ENCODE peak calls at places on chromosomes 6 and 20, in six cellular contexts. One of them, this sample, is unnamed.

GRCh38 chr6:98835149-98836024 is 1.0 kb downstream of the POU3F2 start:
- DNase-seq in substantia nigra: no peak
- DNase-seq in NCI-H510A treated with DMSO at 0.1 percent for 48 hours: no peak
- DNase-seq in neural crest cell: no peak
- DNase-seq in caudate nucleus: no peak
- DNase-seq in endothelial cell: peak
- DNase-seq in this sample: no peak

GRCh38 chr6:46465294-46466165 is 25.7 kb downstream of the RCAN2 start:
- DNase-seq in caudate nucleus: peak
- DNase-seq in endothelial cell: no peak
- DNase-seq in NCI-H510A treated with DMSO at 0.1 percent for 48 hours: no peak
- DNase-seq in neural crest cell: no peak
- DNase-seq in substantia nigra: no peak
- DNase-seq in this sample: no peak

GRCh38 chr6:39956951-39957350 is 22.7 kb upstream of the MOCS1 start:
- DNase-seq in substantia nigra: no peak
- DNase-seq in endothelial cell: no peak
- DNase-seq in NCI-H510A treated with DMSO at 0.1 percent for 48 hours: no peak
- DNase-seq in neural crest cell: no peak
- DNase-seq in caudate nucleus: no peak
- DNase-seq in this sample: no peak

GRCh38 chr6:80528115-80528514 is 421.6 kb downstream of the BCKDHB start:
- DNase-seq in NCI-H510A treated with DMSO at 0.1 percent for 48 hours: peak
- DNase-seq in endothelial cell: no peak
- DNase-seq in neural crest cell: no peak
- DNase-seq in caudate nucleus: no peak
- DNase-seq in substantia nigra: no peak
- DNase-seq in this sample: no peak

GRCh38 chr20:49475979-49476378 is 6.5 kb downstream of the KCNB1 start:
- DNase-seq in endothelial cell: no peak
- DNase-seq in caudate nucleus: no peak
- DNase-seq in neural crest cell: no peak
- DNase-seq in substantia nigra: no peak
- DNase-seq in NCI-H510A treated with DMSO at 0.1 percent for 48 hours: no peak
- DNase-seq in this sample: no peak

GRCh38 chr6:166516256-166516655 is 70.2 kb downstream of the RAMACL start:
- DNase-seq in NCI-H510A treated with DMSO at 0.1 percent for 48 hours: no peak
- DNase-seq in endothelial cell: no peak
- DNase-seq in caudate nucleus: no peak
- DNase-seq in substantia nigra: no peak
- DNase-seq in neural crest cell: no peak
- DNase-seq in this sample: no peak

GRCh38 chr20:53738945-53739798 is 145.5 kb upstream of the ZNF217 start:
- DNase-seq in endothelial cell: no peak
- DNase-seq in NCI-H510A treated with DMSO at 0.1 percent for 48 hours: peak
- DNase-seq in caudate nucleus: peak
- DNase-seq in substantia nigra: no peak
- DNase-seq in neural crest cell: no peak
- DNase-seq in this sample: no peak

GRCh38 chr6:31090973-31091364 is 21.4 kb downstream of the C6orf15 start:
- DNase-seq in caudate nucleus: no peak
- DNase-seq in endothelial cell: no peak
- DNase-seq in NCI-H510A treated with DMSO at 0.1 percent for 48 hours: no peak
- DNase-seq in substantia nigra: no peak
- DNase-seq in neural crest cell: no peak
- DNase-seq in this sample: no peak

GRCh38 chr6:108921547-108922331 is 73.5 kb downstream of the ARMC2 start:
- DNase-seq in caudate nucleus: no peak
- DNase-seq in neural crest cell: no peak
- DNase-seq in endothelial cell: no peak
- DNase-seq in NCI-H510A treated with DMSO at 0.1 percent for 48 hours: no peak
- DNase-seq in substantia nigra: no peak
- DNase-seq in this sample: peak

GRCh38 chr6:20608905-20609304 is 74.6 kb downstream of the CDKAL1 start:
- DNase-seq in endothelial cell: no peak
- DNase-seq in caudate nucleus: no peak
- DNase-seq in NCI-H510A treated with DMSO at 0.1 percent for 48 hours: no peak
- DNase-seq in neural crest cell: no peak
- DNase-seq in substantia nigra: no peak
- DNase-seq in this sample: no peak

GRCh38 chr6:159117031-159117430 is 52.2 kb upstream of the FNDC1 start:
- DNase-seq in NCI-H510A treated with DMSO at 0.1 percent for 48 hours: no peak
- DNase-seq in substantia nigra: no peak
- DNase-seq in endothelial cell: no peak
- DNase-seq in caudate nucleus: no peak
- DNase-seq in neural crest cell: no peak
- DNase-seq in this sample: no peak

GRCh38 chr6:167113935-167114910 is 8.7 kb upstream of the CCR6 start:
- DNase-seq in neural crest cell: no peak
- DNase-seq in substantia nigra: no peak
- DNase-seq in endothelial cell: no peak
- DNase-seq in NCI-H510A treated with DMSO at 0.1 percent for 48 hours: no peak
- DNase-seq in caudate nucleus: no peak
- DNase-seq in this sample: peak

GRCh38 chr20:20594171-20594530 is 118.3 kb downstream of the RALGAPA2 start:
- DNase-seq in NCI-H510A treated with DMSO at 0.1 percent for 48 hours: peak
- DNase-seq in neural crest cell: no peak
- DNase-seq in substantia nigra: no peak
- DNase-seq in endothelial cell: no peak
- DNase-seq in caudate nucleus: no peak
- DNase-seq in this sample: no peak

GRCh38 chr20:32655903-32656500 is 17.7 kb downstream of the C20orf203 start:
- DNase-seq in endothelial cell: no peak
- DNase-seq in caudate nucleus: no peak
- DNase-seq in NCI-H510A treated with DMSO at 0.1 percent for 48 hours: no peak
- DNase-seq in substantia nigra: no peak
- DNase-seq in neural crest cell: no peak
- DNase-seq in this sample: no peak

GRCh38 chr6:118500130-118501015 is 47.7 kb upstream of the PLN start:
- DNase-seq in NCI-H510A treated with DMSO at 0.1 percent for 48 hours: no peak
- DNase-seq in neural crest cell: no peak
- DNase-seq in substantia nigra: no peak
- DNase-seq in caudate nucleus: no peak
- DNase-seq in endothelial cell: no peak
- DNase-seq in this sample: no peak

GRCh38 chr6:37612475-37612874 is 85.2 kb downstream of the MDGA1 start:
- DNase-seq in substantia nigra: no peak
- DNase-seq in endothelial cell: no peak
- DNase-seq in caudate nucleus: no peak
- DNase-seq in neural crest cell: no peak
- DNase-seq in NCI-H510A treated with DMSO at 0.1 percent for 48 hours: no peak
- DNase-seq in this sample: no peak

GRCh38 chr20:48236001-48236400 is 450.7 kb upstream of the SULF2 start:
- DNase-seq in caudate nucleus: peak
- DNase-seq in substantia nigra: no peak
- DNase-seq in endothelial cell: no peak
- DNase-seq in NCI-H510A treated with DMSO at 0.1 percent for 48 hours: no peak
- DNase-seq in neural crest cell: no peak
- DNase-seq in this sample: no peak

GRCh38 chr6:52390361-52390727 is 28.4 kb downstream of the PAQR8 start:
- DNase-seq in NCI-H510A treated with DMSO at 0.1 percent for 48 hours: peak
- DNase-seq in neural crest cell: no peak
- DNase-seq in caudate nucleus: no peak
- DNase-seq in substantia nigra: no peak
- DNase-seq in endothelial cell: no peak
- DNase-seq in this sample: peak

GRCh38 chr6:26311385-26312095 is 53.5 kb upstream of the BTN3A2 start:
- DNase-seq in substantia nigra: no peak
- DNase-seq in endothelial cell: no peak
- DNase-seq in NCI-H510A treated with DMSO at 0.1 percent for 48 hours: peak
- DNase-seq in caudate nucleus: peak
- DNase-seq in neural crest cell: no peak
- DNase-seq in this sample: peak

GRCh38 chr6:88983532-88983931 is 20.1 kb upstream of the RNGTT start:
- DNase-seq in neural crest cell: peak
- DNase-seq in endothelial cell: peak
- DNase-seq in caudate nucleus: peak
- DNase-seq in substantia nigra: no peak
- DNase-seq in NCI-H510A treated with DMSO at 0.1 percent for 48 hours: no peak
- DNase-seq in this sample: peak

GRCh38 chr6:162343902-162344226 is 383.7 kb downstream of the PRKN start:
- DNase-seq in endothelial cell: no peak
- DNase-seq in caudate nucleus: no peak
- DNase-seq in neural crest cell: no peak
- DNase-seq in substantia nigra: no peak
- DNase-seq in NCI-H510A treated with DMSO at 0.1 percent for 48 hours: no peak
- DNase-seq in this sample: no peak

GRCh38 chr6:123681957-123682462 is 45.3 kb upstream of the TRDN start:
- DNase-seq in substantia nigra: no peak
- DNase-seq in caudate nucleus: no peak
- DNase-seq in NCI-H510A treated with DMSO at 0.1 percent for 48 hours: no peak
- DNase-seq in neural crest cell: no peak
- DNase-seq in endothelial cell: no peak
- DNase-seq in this sample: no peak

GRCh38 chr6:151641028-151641427 is 147.2 kb downstream of the CCDC170 start:
- DNase-seq in neural crest cell: no peak
- DNase-seq in endothelial cell: no peak
- DNase-seq in substantia nigra: no peak
- DNase-seq in caudate nucleus: no peak
- DNase-seq in NCI-H510A treated with DMSO at 0.1 percent for 48 hours: no peak
- DNase-seq in this sample: no peak

GRCh38 chr6:21396313-21396712 is 197.2 kb upstream of the SOX4 start:
- DNase-seq in NCI-H510A treated with DMSO at 0.1 percent for 48 hours: no peak
- DNase-seq in endothelial cell: no peak
- DNase-seq in caudate nucleus: no peak
- DNase-seq in substantia nigra: no peak
- DNase-seq in neural crest cell: no peak
- DNase-seq in this sample: no peak

GRCh38 chr6:138485005-138485545 is 14.2 kb downstream of the NHSL1 start:
- DNase-seq in substantia nigra: no peak
- DNase-seq in neural crest cell: no peak
- DNase-seq in endothelial cell: no peak
- DNase-seq in NCI-H510A treated with DMSO at 0.1 percent for 48 hours: peak
- DNase-seq in caudate nucleus: peak
- DNase-seq in this sample: no peak

GRCh38 chr6:5146396-5146795 is 61.3 kb downstream of the PPP1R3G start:
- DNase-seq in endothelial cell: no peak
- DNase-seq in NCI-H510A treated with DMSO at 0.1 percent for 48 hours: no peak
- DNase-seq in neural crest cell: no peak
- DNase-seq in caudate nucleus: no peak
- DNase-seq in substantia nigra: no peak
- DNase-seq in this sample: no peak

This sample was measured in activated CD8-positive, alpha-beta T cell treated with anti-CD3 and anti-CD28 coated beads for 36 hours.